ENCODE peak calls at places on chromosomes 2 and 18, in five cellular contexts. One of them, this sample, is unnamed.

GRCh38 chr18:22363867-22364463 is 53.8 kb downstream of the CTAGE1 start:
- DNase-seq in GM10248: no peak
- DNase-seq in activated T-helper 9 cell treated with anti-CD3 and anti-CD28 coated beads, Interleukin-2, amount 50 U/mL, for 16 hours: no peak
- DNase-seq in NCI-H526 treated with DMSO at 0.1 percent for 48 hours: no peak
- DNase-seq in stimulated activated CD4-positive, alpha-beta T cell treated with anti-CD3 and anti-CD28 coated beads, Interleukin-1b, Interleukin-23, amount 100 ng/mL, for 24 hours: no peak
- DNase-seq in this sample: no peak

GRCh38 chr2:12717191-12717987 is 653 bp downstream of the TRIB2 start:
- DNase-seq in activated T-helper 9 cell treated with anti-CD3 and anti-CD28 coated beads, Interleukin-2, amount 50 U/mL, for 16 hours: peak
- DNase-seq in stimulated activated CD4-positive, alpha-beta T cell treated with anti-CD3 and anti-CD28 coated beads, Interleukin-1b, Interleukin-23, amount 100 ng/mL, for 24 hours: no peak
- DNase-seq in GM10248: peak
- DNase-seq in NCI-H526 treated with DMSO at 0.1 percent for 48 hours: no peak
- DNase-seq in this sample: peak

GRCh38 chr2:190695739-190696138 is 46.9 kb downstream of the NAB1 start:
- DNase-seq in activated T-helper 9 cell treated with anti-CD3 and anti-CD28 coated beads, Interleukin-2, amount 50 U/mL, for 16 hours: no peak
- DNase-seq in stimulated activated CD4-positive, alpha-beta T cell treated with anti-CD3 and anti-CD28 coated beads, Interleukin-1b, Interleukin-23, amount 100 ng/mL, for 24 hours: no peak
- DNase-seq in GM10248: no peak
- DNase-seq in NCI-H526 treated with DMSO at 0.1 percent for 48 hours: no peak
- DNase-seq in this sample: no peak

GRCh38 chr18:79928563-79928960 is 22.9 kb downstream of the SLC66A2 start:
- DNase-seq in NCI-H526 treated with DMSO at 0.1 percent for 48 hours: no peak
- DNase-seq in activated T-helper 9 cell treated with anti-CD3 and anti-CD28 coated beads, Interleukin-2, amount 50 U/mL, for 16 hours: no peak
- DNase-seq in GM10248: no peak
- DNase-seq in stimulated activated CD4-positive, alpha-beta T cell treated with anti-CD3 and anti-CD28 coated beads, Interleukin-1b, Interleukin-23, amount 100 ng/mL, for 24 hours: no peak
- DNase-seq in this sample: no peak

GRCh38 chr2:20549144-20549543 is 101.8 kb downstream of the HS1BP3 start:
- DNase-seq in GM10248: no peak
- DNase-seq in NCI-H526 treated with DMSO at 0.1 percent for 48 hours: no peak
- DNase-seq in activated T-helper 9 cell treated with anti-CD3 and anti-CD28 coated beads, Interleukin-2, amount 50 U/mL, for 16 hours: no peak
- DNase-seq in stimulated activated CD4-positive, alpha-beta T cell treated with anti-CD3 and anti-CD28 coated beads, Interleukin-1b, Interleukin-23, amount 100 ng/mL, for 24 hours: no peak
- DNase-seq in this sample: no peak

GRCh38 chr2:174337337-174338154 is 2.8 kb downstream of the SP9 start:
- DNase-seq in activated T-helper 9 cell treated with anti-CD3 and anti-CD28 coated beads, Interleukin-2, amount 50 U/mL, for 16 hours: no peak
- DNase-seq in GM10248: no peak
- DNase-seq in NCI-H526 treated with DMSO at 0.1 percent for 48 hours: peak
- DNase-seq in stimulated activated CD4-positive, alpha-beta T cell treated with anti-CD3 and anti-CD28 coated beads, Interleukin-1b, Interleukin-23, amount 100 ng/mL, for 24 hours: no peak
- DNase-seq in this sample: peak

GRCh38 chr2:225340923-225341322 is 58.6 kb upstream of the NYAP2 start:
- DNase-seq in stimulated activated CD4-positive, alpha-beta T cell treated with anti-CD3 and anti-CD28 coated beads, Interleukin-1b, Interleukin-23, amount 100 ng/mL, for 24 hours: no peak
- DNase-seq in NCI-H526 treated with DMSO at 0.1 percent for 48 hours: no peak
- DNase-seq in GM10248: no peak
- DNase-seq in activated T-helper 9 cell treated with anti-CD3 and anti-CD28 coated beads, Interleukin-2, amount 50 U/mL, for 16 hours: no peak
- DNase-seq in this sample: no peak

GRCh38 chr2:222797308-222797707 is 63.5 kb upstream of the ACSL3 start:
- DNase-seq in activated T-helper 9 cell treated with anti-CD3 and anti-CD28 coated beads, Interleukin-2, amount 50 U/mL, for 16 hours: no peak
- DNase-seq in stimulated activated CD4-positive, alpha-beta T cell treated with anti-CD3 and anti-CD28 coated beads, Interleukin-1b, Interleukin-23, amount 100 ng/mL, for 24 hours: no peak
- DNase-seq in NCI-H526 treated with DMSO at 0.1 percent for 48 hours: no peak
- DNase-seq in GM10248: peak
- DNase-seq in this sample: no peak

GRCh38 chr18:78629426-78629825 is 350.2 kb upstream of the SALL3 start:
- DNase-seq in NCI-H526 treated with DMSO at 0.1 percent for 48 hours: no peak
- DNase-seq in GM10248: no peak
- DNase-seq in activated T-helper 9 cell treated with anti-CD3 and anti-CD28 coated beads, Interleukin-2, amount 50 U/mL, for 16 hours: no peak
- DNase-seq in stimulated activated CD4-positive, alpha-beta T cell treated with anti-CD3 and anti-CD28 coated beads, Interleukin-1b, Interleukin-23, amount 100 ng/mL, for 24 hours: no peak
- DNase-seq in this sample: no peak

GRCh38 chr2:162172802-162173201 is 20.8 kb upstream of the GCG start:
- DNase-seq in stimulated activated CD4-positive, alpha-beta T cell treated with anti-CD3 and anti-CD28 coated beads, Interleukin-1b, Interleukin-23, amount 100 ng/mL, for 24 hours: no peak
- DNase-seq in activated T-helper 9 cell treated with anti-CD3 and anti-CD28 coated beads, Interleukin-2, amount 50 U/mL, for 16 hours: no peak
- DNase-seq in GM10248: no peak
- DNase-seq in NCI-H526 treated with DMSO at 0.1 percent for 48 hours: no peak
- DNase-seq in this sample: no peak

GRCh38 chr2:231646471-231646870 is 53.8 kb downstream of the TEX44 start:
- DNase-seq in GM10248: no peak
- DNase-seq in activated T-helper 9 cell treated with anti-CD3 and anti-CD28 coated beads, Interleukin-2, amount 50 U/mL, for 16 hours: no peak
- DNase-seq in stimulated activated CD4-positive, alpha-beta T cell treated with anti-CD3 and anti-CD28 coated beads, Interleukin-1b, Interleukin-23, amount 100 ng/mL, for 24 hours: no peak
- DNase-seq in NCI-H526 treated with DMSO at 0.1 percent for 48 hours: no peak
- DNase-seq in this sample: no peak

GRCh38 chr18:68244786-68245185 is 470.1 kb downstream of the TMX3 start:
- DNase-seq in activated T-helper 9 cell treated with anti-CD3 and anti-CD28 coated beads, Interleukin-2, amount 50 U/mL, for 16 hours: no peak
- DNase-seq in stimulated activated CD4-positive, alpha-beta T cell treated with anti-CD3 and anti-CD28 coated beads, Interleukin-1b, Interleukin-23, amount 100 ng/mL, for 24 hours: no peak
- DNase-seq in GM10248: no peak
- DNase-seq in NCI-H526 treated with DMSO at 0.1 percent for 48 hours: no peak
- DNase-seq in this sample: no peak

GRCh38 chr18:55444496-55444895 is 143.5 kb downstream of the TCF4 start:
- DNase-seq in activated T-helper 9 cell treated with anti-CD3 and anti-CD28 coated beads, Interleukin-2, amount 50 U/mL, for 16 hours: no peak
- DNase-seq in stimulated activated CD4-positive, alpha-beta T cell treated with anti-CD3 and anti-CD28 coated beads, Interleukin-1b, Interleukin-23, amount 100 ng/mL, for 24 hours: no peak
- DNase-seq in NCI-H526 treated with DMSO at 0.1 percent for 48 hours: no peak
- DNase-seq in GM10248: no peak
- DNase-seq in this sample: no peak

GRCh38 chr2:232886176-232886575 is 16.1 kb downstream of the SNORC start:
- DNase-seq in stimulated activated CD4-positive, alpha-beta T cell treated with anti-CD3 and anti-CD28 coated beads, Interleukin-1b, Interleukin-23, amount 100 ng/mL, for 24 hours: no peak
- DNase-seq in NCI-H526 treated with DMSO at 0.1 percent for 48 hours: no peak
- DNase-seq in activated T-helper 9 cell treated with anti-CD3 and anti-CD28 coated beads, Interleukin-2, amount 50 U/mL, for 16 hours: no peak
- DNase-seq in GM10248: no peak
- DNase-seq in this sample: no peak

GRCh38 chr2:226874749-226875148 is 38.9 kb downstream of the RHBDD1 start:
- DNase-seq in NCI-H526 treated with DMSO at 0.1 percent for 48 hours: no peak
- DNase-seq in stimulated activated CD4-positive, alpha-beta T cell treated with anti-CD3 and anti-CD28 coated beads, Interleukin-1b, Interleukin-23, amount 100 ng/mL, for 24 hours: no peak
- DNase-seq in GM10248: no peak
- DNase-seq in activated T-helper 9 cell treated with anti-CD3 and anti-CD28 coated beads, Interleukin-2, amount 50 U/mL, for 16 hours: no peak
- DNase-seq in this sample: no peak

GRCh38 chr2:237901932-237902846 is 42.8 kb downstream of the RAMP1 start:
- DNase-seq in GM10248: no peak
- DNase-seq in stimulated activated CD4-positive, alpha-beta T cell treated with anti-CD3 and anti-CD28 coated beads, Interleukin-1b, Interleukin-23, amount 100 ng/mL, for 24 hours: no peak
- DNase-seq in NCI-H526 treated with DMSO at 0.1 percent for 48 hours: no peak
- DNase-seq in activated T-helper 9 cell treated with anti-CD3 and anti-CD28 coated beads, Interleukin-2, amount 50 U/mL, for 16 hours: no peak
- DNase-seq in this sample: no peak

GRCh38 chr18:23280844-23281243 is 145.6 kb downstream of the CABLES1 start:
- DNase-seq in NCI-H526 treated with DMSO at 0.1 percent for 48 hours: no peak
- DNase-seq in stimulated activated CD4-positive, alpha-beta T cell treated with anti-CD3 and anti-CD28 coated beads, Interleukin-1b, Interleukin-23, amount 100 ng/mL, for 24 hours: no peak
- DNase-seq in activated T-helper 9 cell treated with anti-CD3 and anti-CD28 coated beads, Interleukin-2, amount 50 U/mL, for 16 hours: no peak
- DNase-seq in GM10248: no peak
- DNase-seq in this sample: no peak

This sample was measured in GM20000.